ENCODE peak calls at places on chromosomes 6 and 20, in five cellular contexts. B is body of pancreas, L is cardiac fibroblast, I is fibroblast of lung, O is heart left ventricle. U is an unnamed sample.
A peak's percentile ranks its signal among the peaks of the same experiment; 100 is the strongest.

GRCh38 chr6:43570876-43571441 is 4.9 kb downstream of the XPO5 start:
- DNase-seq in L (no peak), I (peak; percentile 44), O (no peak), B (no peak), U (no peak)

GRCh38 chr6:145112711-145113148 is 622.6 kb downstream of the EPM2A start:
- DNase-seq in O (no peak), B (no peak), I (no peak), L (no peak), U (no peak)

GRCh38 chr20:2544211-2544610 is 7.8 kb downstream of the TMC2 start:
- DNase-seq in L (no peak), B (no peak), O (no peak), I (no peak), U (no peak)

GRCh38 chr20:22586645-22587310 is 2.4 kb upstream of the FOXA2 start:
- DNase-seq in O (no peak), L (peak; percentile 10), B (peak; percentile 73), I (no peak), U (no peak)

GRCh38 chr20:42483694-42484303 is 705.9 kb downstream of the PTPRT start:
- DNase-seq in B (peak; percentile 41), L (no peak), I (no peak), O (no peak), U (no peak)

GRCh38 chr6:24903681-24904080 is 32.1 kb downstream of the RIPOR2 start:
- DNase-seq in L (no peak), B (no peak), O (no peak), I (no peak), U (no peak)

GRCh38 chr6:11328613-11329247 is 96.3 kb upstream of the NEDD9 start:
- DNase-seq in B (no peak), L (no peak), I (peak; percentile 46), O (no peak), U (no peak)

GRCh38 chr20:62337558-62338293 is 29.4 kb downstream of the LAMA5 start:
- DNase-seq in O (no peak), L (no peak), B (no peak), I (no peak), U (no peak)

GRCh38 chr6:5998236-5998635 is 8.5 kb downstream of the NRN1 start:
- DNase-seq in L (no peak), O (no peak), B (no peak), I (no peak), U (no peak)

GRCh38 chr20:3135507-3136070 is 24.1 kb downstream of the FASTKD5 start:
- DNase-seq in L (no peak), B (no peak), O (no peak), I (no peak), U (no peak)

GRCh38 chr20:48984575-48985219 is 61.4 kb upstream of the CSE1L start:
- DNase-seq in B (peak; percentile 81), I (no peak), O (no peak), L (no peak), U (no peak)

DNA sequence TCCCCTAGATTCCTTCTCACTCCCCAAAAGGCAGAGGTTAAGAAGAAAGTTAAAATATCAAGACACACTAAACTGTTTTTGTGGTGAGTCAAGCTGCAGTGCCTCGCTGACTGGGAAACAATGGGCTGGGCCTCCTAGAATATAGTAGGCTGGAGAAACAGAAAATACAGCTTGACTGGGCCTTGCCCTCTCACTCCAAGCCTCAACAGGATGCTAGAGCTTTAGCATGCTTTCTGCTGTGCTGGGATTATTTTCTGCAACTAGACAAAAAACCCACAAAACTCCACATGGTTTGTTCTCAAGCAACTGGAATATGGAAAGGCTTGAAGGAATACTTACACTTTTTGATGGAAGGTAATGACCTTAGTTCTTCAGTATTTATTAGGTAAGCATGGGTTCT is 27.9 kb downstream of the FOXO3 start:
- DNase-seq in I (peak; percentile 61), O (no peak), L (peak; percentile 68), B (no peak), U (no peak)
- H3K4me3 ChIP-seq in I (no peak overlapping the region), O (no peak overlapping the region), L (no peak overlapping the region), B (no peak overlapping the region), U (no peak overlapping the region)

DNA sequence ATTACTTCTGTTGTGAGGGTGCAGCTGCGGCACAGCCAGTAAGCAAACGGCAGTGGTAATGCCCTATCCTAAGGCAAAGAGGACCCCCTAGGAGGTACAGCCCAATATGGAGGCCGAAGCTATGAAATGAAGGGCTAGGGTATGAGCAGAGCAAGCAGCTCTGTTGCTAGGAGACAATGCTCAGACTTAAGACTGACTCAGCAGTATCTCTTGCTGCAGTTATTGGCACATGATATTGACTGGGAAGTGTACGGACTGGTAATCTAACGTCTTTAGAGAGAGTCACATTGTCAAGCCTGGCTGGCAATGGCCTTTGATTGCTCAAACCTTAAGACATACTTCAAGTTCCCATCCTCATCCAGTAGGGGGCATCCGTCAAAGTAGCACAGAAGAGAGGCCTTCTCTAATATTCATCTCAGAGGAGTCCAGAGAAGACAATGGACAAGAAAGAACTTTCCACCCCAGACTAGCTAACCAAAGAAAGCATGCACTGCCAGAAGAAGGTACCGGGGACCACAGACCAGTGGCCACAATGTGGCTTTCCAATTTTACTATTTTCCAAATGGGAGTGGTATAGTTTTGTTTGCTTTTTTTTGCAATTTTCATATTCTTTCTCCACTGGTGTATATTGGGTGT is 37.0 kb downstream of the LRFN2 start:
- DNase-seq in L (peak; percentile 66), B (peak; percentile 62), O (no peak), I (peak; percentile 53), U (peak; percentile 19)
- TF ChIP-seq CTCF in L (peak; percentile 35), B (peak; percentile 57), O (peak; percentile 55), I (peak; percentile 67), U (peak; percentile 76)

GRCh38 chr20:33532753-33533459 is 43.0 kb downstream of the CBFA2T2 start:
- DNase-seq in B (no peak), O (no peak), I (peak; percentile 66), L (peak; percentile 55), U (no peak)

GRCh38 chr20:33526769-33527168 is 36.9 kb downstream of the CBFA2T2 start:
- DNase-seq in I (no peak), B (no peak), O (no peak), L (no peak), U (no peak)

DNA sequence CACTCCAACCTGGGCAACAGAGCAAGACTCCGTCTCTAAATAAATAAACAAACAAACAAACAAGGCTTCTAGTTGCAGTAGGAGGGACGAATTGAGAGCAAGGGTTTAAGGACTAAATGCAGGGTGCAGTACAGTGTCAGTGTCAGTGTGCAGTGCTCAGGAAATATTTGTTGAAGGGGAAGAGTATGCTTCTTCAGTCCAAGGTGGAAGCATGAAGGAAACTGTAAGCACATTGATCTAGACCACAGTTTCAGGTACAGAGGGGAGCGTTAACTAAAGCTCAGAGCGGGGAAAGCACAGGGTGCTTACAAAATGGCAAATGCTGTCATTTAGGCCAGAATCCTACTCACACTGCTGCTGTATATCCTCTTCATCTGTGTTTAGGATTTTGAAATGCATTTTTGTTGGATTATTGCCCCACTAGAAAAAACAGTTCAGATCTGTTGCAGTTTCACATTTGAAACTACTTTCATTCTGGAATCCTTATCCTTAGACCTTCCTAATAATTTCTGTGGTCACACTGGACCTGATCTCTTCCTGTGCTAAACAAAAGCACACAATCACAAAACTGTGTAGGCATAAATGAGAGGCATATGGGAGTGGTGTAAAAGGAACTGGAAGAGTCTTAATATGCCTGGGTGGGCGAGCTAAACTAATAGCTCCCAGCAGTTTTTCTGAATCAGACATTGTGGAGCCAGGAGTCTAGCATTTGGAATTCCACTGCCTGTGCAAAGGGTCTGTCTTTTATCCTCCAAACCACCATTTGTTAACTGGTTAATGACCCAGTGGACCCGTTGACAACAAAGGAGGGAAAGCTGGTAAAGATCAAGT is 41.4 kb downstream of the CBFA2T2 start:
- DNase-seq in I (peak; percentile 56), O (no peak), L (peak; percentile 51), B (no peak), U (no peak)
- H3K4me3 ChIP-seq in I (peak overlapping the region; percentile 3), O (no peak overlapping the region), L (no peak overlapping the region), B (no peak overlapping the region), U (no peak overlapping the region)

GRCh38 chr20:430091-430999 is 22.2 kb downstream of the RBCK1 start:
- DNase-seq in O (no peak), B (no peak), I (peak; percentile 32), L (no peak), U (no peak)

GRCh38 chr20:427849-428657 is 20.0 kb downstream of the RBCK1 start:
- DNase-seq in B (no peak), L (no peak), I (no peak), O (no peak), U (no peak)

GRCh38 chr20:427401-427800 is 19.3 kb downstream of the RBCK1 start:
- DNase-seq in L (no peak), O (no peak), B (no peak), I (no peak), U (no peak)

GRCh38 chr20:426564-426963 is 18.5 kb downstream of the RBCK1 start:
- DNase-seq in I (no peak), B (no peak), O (no peak), L (no peak), U (no peak)

DNA sequence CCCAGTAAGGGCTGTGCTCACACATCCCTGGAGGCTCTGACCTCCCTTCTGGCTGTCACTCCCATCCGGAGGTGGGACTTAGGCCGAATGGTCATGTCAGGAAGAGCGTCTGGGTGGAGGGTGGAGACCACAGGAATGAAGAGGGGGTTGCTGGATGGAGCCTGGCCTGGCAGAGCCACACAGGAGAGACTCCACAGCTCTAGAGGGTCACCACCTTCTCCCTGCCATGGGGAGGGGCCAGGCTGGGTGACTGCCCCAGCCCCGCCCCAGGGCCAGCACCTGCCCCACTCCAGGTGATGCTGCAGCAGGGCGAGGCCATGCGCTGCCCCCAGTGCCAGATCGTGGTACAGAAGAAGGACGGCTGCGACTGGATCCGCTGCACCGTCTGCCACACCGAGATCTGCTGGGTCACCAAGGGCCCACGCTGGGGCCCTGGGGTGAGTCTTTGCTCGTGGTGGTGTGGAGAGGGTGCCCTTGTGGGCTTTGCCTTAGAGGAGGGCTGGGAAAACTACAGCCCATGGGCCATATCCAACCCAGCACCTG is 20.6 kb downstream of the RBCK1 start:
- DNase-seq in I (no peak), L (no peak), B (no peak), O (no peak), U (no peak)
- TF ChIP-seq CTCF in I (no peak), L (no peak), B (no peak), O (no peak), U (no peak)

GRCh38 chr20:59043698-59044097 is 1.1 kb upstream of the PRELID3B start:
- DNase-seq in I (no peak), B (no peak), L (no peak), O (no peak), U (no peak)
- H3K4me3 ChIP-seq in I (no peak overlapping the region), B (no peak overlapping the region), L (no peak overlapping the region), O (no peak overlapping the region), U (peak overlapping the region; percentile 78)

U was measured in GM12864.